ENCODE peak calls at places on chromosomes 12 and 14, in seven cellular contexts. One of them, this sample, is unnamed.

GRCh38 chr14:69355955-69356321 is 42.2 kb downstream of the ERH start:
- DNase-seq in astrocyte of the spinal cord: peak; percentile 68
- DNase-seq in CD4-positive, alpha-beta memory T cell: no peak
- DNase-seq in ovary: no peak
- DNase-seq in left ventricle myocardium inferior: no peak
- DNase-seq in AG09309: peak; percentile 25
- DNase-seq in heart right ventricle: no peak
- DNase-seq in this sample: no peak

GRCh38 chr14:54207991-54208520 is 188.8 kb upstream of the CDKN3 start:
- DNase-seq in astrocyte of the spinal cord: peak; percentile 33
- DNase-seq in CD4-positive, alpha-beta memory T cell: no peak
- DNase-seq in ovary: no peak
- DNase-seq in left ventricle myocardium inferior: no peak
- DNase-seq in AG09309: no peak
- DNase-seq in heart right ventricle: no peak
- DNase-seq in this sample: no peak

GRCh38 chr12:570237-570925 is 92.9 kb downstream of the NINJ2 start:
- DNase-seq in astrocyte of the spinal cord: peak; percentile 85
- DNase-seq in CD4-positive, alpha-beta memory T cell: no peak
- DNase-seq in ovary: peak; percentile 82
- DNase-seq in left ventricle myocardium inferior: peak; percentile 81
- DNase-seq in AG09309: no peak
- DNase-seq in heart right ventricle: peak; percentile 82
- DNase-seq in this sample: no peak

GRCh38 chr14:32426028-32426427 is 96.9 kb downstream of the AKAP6 start:
- DNase-seq in astrocyte of the spinal cord: no peak
- DNase-seq in CD4-positive, alpha-beta memory T cell: no peak
- DNase-seq in ovary: no peak
- DNase-seq in left ventricle myocardium inferior: no peak
- DNase-seq in AG09309: no peak
- DNase-seq in heart right ventricle: no peak
- DNase-seq in this sample: no peak

GRCh38 chr14:76867536-76868452 is 41.6 kb downstream of the LRRC74A start:
- DNase-seq in astrocyte of the spinal cord: no peak
- DNase-seq in CD4-positive, alpha-beta memory T cell: peak; percentile 51
- DNase-seq in ovary: no peak
- DNase-seq in left ventricle myocardium inferior: peak; percentile 48
- DNase-seq in AG09309: no peak
- DNase-seq in heart right ventricle: no peak
- DNase-seq in this sample: peak; percentile 24

GRCh38 chr12:76680940-76681339 is 83.0 kb upstream of the ZDHHC17 start:
- DNase-seq in astrocyte of the spinal cord: peak; percentile 25
- DNase-seq in CD4-positive, alpha-beta memory T cell: no peak
- DNase-seq in ovary: no peak
- DNase-seq in left ventricle myocardium inferior: no peak
- DNase-seq in AG09309: peak; percentile 73
- DNase-seq in heart right ventricle: no peak
- DNase-seq in this sample: no peak

GRCh38 chr12:88793091-88793490 is 212.8 kb upstream of the KITLG start:
- DNase-seq in astrocyte of the spinal cord: peak; percentile 23
- DNase-seq in CD4-positive, alpha-beta memory T cell: no peak
- DNase-seq in ovary: no peak
- DNase-seq in left ventricle myocardium inferior: no peak
- DNase-seq in AG09309: peak; percentile 16
- DNase-seq in heart right ventricle: no peak
- DNase-seq in this sample: no peak

GRCh38 chr12:76880156-76881023 is 1.6 kb upstream of the CSRP2 start:
- DNase-seq in astrocyte of the spinal cord: peak; percentile 28
- DNase-seq in CD4-positive, alpha-beta memory T cell: no peak
- DNase-seq in ovary: no peak
- DNase-seq in left ventricle myocardium inferior: no peak
- DNase-seq in AG09309: no peak
- DNase-seq in heart right ventricle: no peak
- DNase-seq in this sample: no peak

GRCh38 chr14:50657753-50658152 is 10.4 kb downstream of the SAV1 start:
- DNase-seq in astrocyte of the spinal cord: no peak
- DNase-seq in CD4-positive, alpha-beta memory T cell: no peak
- DNase-seq in ovary: no peak
- DNase-seq in left ventricle myocardium inferior: no peak
- DNase-seq in AG09309: no peak
- DNase-seq in heart right ventricle: no peak
- DNase-seq in this sample: no peak

GRCh38 chr12:116196226-116196625 is 81.3 kb downstream of the MED13L start:
- DNase-seq in astrocyte of the spinal cord: no peak
- DNase-seq in CD4-positive, alpha-beta memory T cell: no peak
- DNase-seq in ovary: no peak
- DNase-seq in left ventricle myocardium inferior: no peak
- DNase-seq in AG09309: no peak
- DNase-seq in heart right ventricle: no peak
- DNase-seq in this sample: peak; percentile 26

GRCh38 chr12:116189692-116190091 is 87.8 kb downstream of the MED13L start:
- DNase-seq in astrocyte of the spinal cord: no peak
- DNase-seq in CD4-positive, alpha-beta memory T cell: no peak
- DNase-seq in ovary: no peak
- DNase-seq in left ventricle myocardium inferior: no peak
- DNase-seq in AG09309: no peak
- DNase-seq in heart right ventricle: no peak
- DNase-seq in this sample: no peak

GRCh38 chr12:116199160-116199559 is 78.3 kb downstream of the MED13L start:
- DNase-seq in astrocyte of the spinal cord: no peak
- DNase-seq in CD4-positive, alpha-beta memory T cell: no peak
- DNase-seq in ovary: no peak
- DNase-seq in left ventricle myocardium inferior: no peak
- DNase-seq in AG09309: no peak
- DNase-seq in heart right ventricle: no peak
- DNase-seq in this sample: no peak

GRCh38 chr12:116196752-116197718 is 80.5 kb downstream of the MED13L start:
- DNase-seq in astrocyte of the spinal cord: no peak
- DNase-seq in CD4-positive, alpha-beta memory T cell: peak; percentile 5
- DNase-seq in ovary: no peak
- DNase-seq in left ventricle myocardium inferior: no peak
- DNase-seq in AG09309: no peak
- DNase-seq in heart right ventricle: no peak
- DNase-seq in this sample: peak; percentile 55

DNA sequence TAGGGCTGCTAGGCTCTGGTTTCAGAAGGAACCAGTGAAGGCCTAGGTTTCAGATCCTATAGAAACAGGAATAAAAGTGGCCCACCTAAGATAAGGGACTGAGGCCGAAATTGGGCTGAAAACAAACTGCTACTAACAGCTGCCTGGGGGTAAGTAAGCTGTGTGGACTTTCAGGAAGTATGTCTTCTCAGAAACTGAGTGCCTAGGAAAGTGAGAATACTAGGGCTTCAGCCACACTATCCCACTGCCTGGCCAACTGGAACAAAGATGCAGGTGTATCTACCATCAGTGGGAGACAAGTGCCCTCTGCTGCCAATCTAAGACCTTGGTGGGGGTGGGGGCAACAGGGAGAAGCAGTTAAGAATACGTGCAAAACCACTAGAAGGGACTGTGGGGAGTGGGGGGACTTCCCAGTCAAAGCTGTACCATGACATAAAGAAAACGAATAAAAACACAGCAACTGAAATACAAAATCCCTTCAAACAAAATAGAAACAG is 82.5 kb downstream of the MED13L start:
- DNase-seq in astrocyte of the spinal cord: no peak
- DNase-seq in CD4-positive, alpha-beta memory T cell: peak; percentile 79
- DNase-seq in ovary: no peak
- DNase-seq in left ventricle myocardium inferior: no peak
- DNase-seq in AG09309: no peak
- DNase-seq in heart right ventricle: no peak
- DNase-seq in this sample: no peak
- H3K4me3 ChIP-seq in astrocyte of the spinal cord: no peak overlapping the region
- H3K4me3 ChIP-seq in CD4-positive, alpha-beta memory T cell: no peak overlapping the region
- H3K4me3 ChIP-seq in ovary: no peak overlapping the region
- H3K4me3 ChIP-seq in left ventricle myocardium inferior: no peak overlapping the region
- H3K4me3 ChIP-seq in AG09309: no peak overlapping the region
- H3K4me3 ChIP-seq in heart right ventricle: no peak overlapping the region
- H3K4me3 ChIP-seq in this sample: no peak overlapping the region

DNA sequence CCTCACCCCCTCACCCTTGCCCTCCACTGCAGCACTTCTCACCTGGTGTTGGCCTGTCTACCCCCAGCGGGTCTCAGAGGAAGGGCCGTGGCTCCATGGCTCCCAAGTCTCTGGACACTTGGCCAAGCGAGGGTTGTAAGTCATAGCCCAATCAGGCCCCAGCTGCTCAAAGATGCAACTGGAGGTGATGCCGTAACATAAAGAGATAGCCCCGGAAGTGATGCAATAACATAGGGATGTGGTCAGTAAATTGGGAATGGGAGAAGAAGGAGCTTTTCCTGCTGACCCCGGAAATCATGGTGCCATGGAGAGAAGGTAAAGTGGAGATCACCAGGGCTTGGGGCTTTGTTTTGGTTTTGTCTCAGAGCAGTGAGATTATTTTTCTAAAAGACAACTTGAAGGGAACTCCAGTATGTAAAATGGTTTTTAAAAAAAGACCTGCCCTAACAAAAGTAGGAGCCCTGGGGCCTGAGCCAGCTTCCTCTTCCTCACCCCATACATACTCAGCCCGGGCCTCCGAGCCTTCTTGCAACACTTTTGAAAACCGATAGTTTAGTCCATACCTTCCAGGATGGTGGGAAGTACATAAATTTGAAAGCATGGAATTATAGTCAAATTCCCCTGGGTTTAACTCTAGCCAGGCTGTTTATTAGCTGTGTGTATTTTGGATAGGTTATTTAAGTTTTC is 212.5 kb downstream of the CRADD start:
- DNase-seq in astrocyte of the spinal cord: no peak
- DNase-seq in CD4-positive, alpha-beta memory T cell: no peak
- DNase-seq in ovary: no peak
- DNase-seq in left ventricle myocardium inferior: no peak
- DNase-seq in AG09309: no peak
- DNase-seq in heart right ventricle: no peak
- DNase-seq in this sample: no peak
- H3K4me3 ChIP-seq in astrocyte of the spinal cord: no peak overlapping the region
- H3K4me3 ChIP-seq in CD4-positive, alpha-beta memory T cell: no peak overlapping the region
- H3K4me3 ChIP-seq in ovary: no peak overlapping the region
- H3K4me3 ChIP-seq in left ventricle myocardium inferior: no peak overlapping the region
- H3K4me3 ChIP-seq in AG09309: no peak overlapping the region
- H3K4me3 ChIP-seq in heart right ventricle: no peak overlapping the region
- H3K4me3 ChIP-seq in this sample: no peak overlapping the region

GRCh38 chr12:122503147-122503751 is 2.5 kb upstream of the ZCCHC8 start:
- DNase-seq in astrocyte of the spinal cord: no peak
- DNase-seq in CD4-positive, alpha-beta memory T cell: no peak
- DNase-seq in ovary: no peak
- DNase-seq in left ventricle myocardium inferior: no peak
- DNase-seq in AG09309: no peak
- DNase-seq in heart right ventricle: no peak
- DNase-seq in this sample: no peak

GRCh38 chr12:122501489-122501989 is 807 bp upstream of the ZCCHC8 start:
- DNase-seq in astrocyte of the spinal cord: no peak
- DNase-seq in CD4-positive, alpha-beta memory T cell: no peak
- DNase-seq in ovary: no peak
- DNase-seq in left ventricle myocardium inferior: no peak
- DNase-seq in AG09309: no peak
- DNase-seq in heart right ventricle: no peak
- DNase-seq in this sample: no peak

GRCh38 chr12:122503783-122504590 is 3.3 kb upstream of the ZCCHC8 start:
- DNase-seq in astrocyte of the spinal cord: no peak
- DNase-seq in CD4-positive, alpha-beta memory T cell: no peak
- DNase-seq in ovary: no peak
- DNase-seq in left ventricle myocardium inferior: no peak
- DNase-seq in AG09309: no peak
- DNase-seq in heart right ventricle: no peak
- DNase-seq in this sample: no peak

GRCh38 chr12:122499991-122500684 is 594 bp downstream of the ZCCHC8 start:
- DNase-seq in astrocyte of the spinal cord: peak; percentile 74
- DNase-seq in CD4-positive, alpha-beta memory T cell: peak; percentile 74
- DNase-seq in ovary: peak; percentile 56
- DNase-seq in left ventricle myocardium inferior: peak; percentile 51
- DNase-seq in AG09309: peak; percentile 16
- DNase-seq in heart right ventricle: peak; percentile 55
- DNase-seq in this sample: peak; percentile 74

DNA sequence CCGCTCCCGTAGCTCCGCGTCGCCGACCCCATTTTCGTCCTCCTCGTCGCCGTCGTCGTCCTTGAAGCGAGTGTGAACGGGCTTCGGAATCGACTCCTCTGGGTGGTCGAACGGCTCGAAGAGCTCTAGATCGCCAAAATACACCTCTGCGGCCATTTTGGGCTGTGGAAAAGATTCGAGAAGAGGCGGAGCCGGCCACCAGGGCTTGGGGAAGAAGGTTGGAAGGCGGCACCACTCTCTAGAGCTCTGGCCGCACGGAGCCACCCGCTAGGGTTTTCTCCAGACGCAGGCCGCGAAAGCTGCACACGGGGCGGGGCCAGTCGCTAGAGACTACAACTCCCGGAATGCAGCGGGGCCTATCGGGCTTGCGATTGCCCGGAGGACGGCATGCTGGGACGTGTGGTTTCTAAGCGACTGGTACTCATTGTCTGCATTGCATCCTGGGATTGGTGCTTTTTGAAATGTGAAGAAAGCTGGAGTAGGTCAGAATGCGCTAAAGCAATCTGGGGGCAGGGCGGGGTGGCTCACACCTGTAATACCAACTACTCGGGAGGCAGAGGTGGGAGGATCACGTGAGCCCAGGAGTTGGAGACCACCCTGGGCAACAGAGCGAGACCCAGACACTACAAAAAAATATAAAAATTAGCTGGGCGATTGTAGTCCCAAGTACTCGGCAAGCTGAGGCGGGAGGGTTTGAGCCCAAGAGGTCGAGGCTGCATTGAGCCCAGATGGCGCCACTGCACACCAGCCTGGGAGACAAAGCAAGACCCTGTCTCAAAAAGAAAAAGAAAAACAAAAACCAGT is at the start of gene ZCCHC8:
- DNase-seq in astrocyte of the spinal cord: peak; percentile 98
- DNase-seq in CD4-positive, alpha-beta memory T cell: peak; percentile 98
- DNase-seq in ovary: peak; percentile 94
- DNase-seq in left ventricle myocardium inferior: peak; percentile 96
- DNase-seq in AG09309: peak; percentile 91
- DNase-seq in heart right ventricle: peak; percentile 96
- DNase-seq in this sample: peak; percentile 99
- H3K4me3 ChIP-seq in astrocyte of the spinal cord: peak within 1 kb of the TSS; percentile 68
- H3K4me3 ChIP-seq in CD4-positive, alpha-beta memory T cell: peak within 1 kb of the TSS; percentile 80
- H3K4me3 ChIP-seq in ovary: peak within 1 kb of the TSS; percentile 94
- H3K4me3 ChIP-seq in left ventricle myocardium inferior: peak within 1 kb of the TSS; percentile 93
- H3K4me3 ChIP-seq in AG09309: peak within 1 kb of the TSS; percentile 85
- H3K4me3 ChIP-seq in heart right ventricle: peak within 1 kb of the TSS; percentile 94
- H3K4me3 ChIP-seq in this sample: peak within 1 kb of the TSS; percentile 85

DNA sequence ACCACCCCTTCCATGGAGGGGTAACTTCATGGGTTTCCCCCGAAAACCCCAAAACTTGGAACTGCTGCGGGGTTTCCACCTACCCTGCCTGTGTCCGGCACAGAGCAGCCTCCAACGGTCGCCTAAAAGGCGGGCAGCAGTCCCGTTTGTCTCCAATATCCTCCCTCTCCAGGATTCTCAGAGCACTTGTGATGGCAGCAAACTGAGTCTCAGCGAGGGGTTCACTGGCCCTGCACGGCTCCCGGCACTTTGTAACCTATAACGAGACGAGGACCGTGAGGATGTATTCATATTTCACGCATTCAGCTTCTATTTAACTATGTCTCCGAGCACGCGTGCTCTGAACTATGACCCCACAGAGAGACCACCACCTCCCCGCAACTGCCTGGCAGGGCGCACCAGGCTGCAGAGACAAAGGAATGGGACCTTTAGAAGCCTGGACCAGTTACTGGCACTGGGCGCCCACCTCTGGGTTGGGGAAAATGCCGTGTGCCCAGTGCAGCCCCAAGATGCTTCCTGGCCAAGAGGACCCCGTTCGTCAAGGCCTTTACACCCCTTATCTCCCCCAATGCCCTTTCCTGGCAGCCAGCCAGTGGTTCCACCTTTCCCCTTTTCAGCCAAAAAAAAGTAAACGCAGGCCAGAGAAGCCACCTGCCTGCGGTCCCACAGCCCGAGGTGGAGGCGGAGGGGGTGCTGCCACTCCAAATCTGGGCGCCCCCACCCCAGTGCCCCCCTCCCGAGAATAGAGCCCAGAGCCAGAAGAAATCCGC is 173.1 kb upstream of the RTL1 start:
- DNase-seq in astrocyte of the spinal cord: no peak
- DNase-seq in CD4-positive, alpha-beta memory T cell: no peak
- DNase-seq in ovary: no peak
- DNase-seq in left ventricle myocardium inferior: no peak
- DNase-seq in AG09309: no peak
- DNase-seq in heart right ventricle: no peak
- DNase-seq in this sample: no peak
- H3K4me3 ChIP-seq in astrocyte of the spinal cord: no peak overlapping the region
- H3K4me3 ChIP-seq in CD4-positive, alpha-beta memory T cell: no peak overlapping the region
- H3K4me3 ChIP-seq in ovary: no peak overlapping the region
- H3K4me3 ChIP-seq in left ventricle myocardium inferior: no peak overlapping the region
- H3K4me3 ChIP-seq in AG09309: no peak overlapping the region
- H3K4me3 ChIP-seq in heart right ventricle: no peak overlapping the region
- H3K4me3 ChIP-seq in this sample: no peak overlapping the region

This sample was measured in A673.